ENCODE peak calls at places on chromosomes 12 and 14, in five cellular contexts. One of them, this sample, is unnamed.

GRCh38 chr14:42428996-42429395 is 822.3 kb downstream of the LRFN5 start:
- DNase-seq in AG04450: no peak
- DNase-seq in stimulated activated CD8-positive, alpha-beta memory T cell treated with anti-CD3 and anti-CD28 coated beads, Interleukin-7, amount 100 ng/mL, for 24 hours: no peak
- DNase-seq in mucosa of gallbladder: no peak
- DNase-seq in WTC11: no peak
- DNase-seq in this sample: no peak

GRCh38 chr14:55881577-55882241 is 236.5 kb upstream of the PELI2 start:
- DNase-seq in AG04450: no peak
- DNase-seq in stimulated activated CD8-positive, alpha-beta memory T cell treated with anti-CD3 and anti-CD28 coated beads, Interleukin-7, amount 100 ng/mL, for 24 hours: no peak
- DNase-seq in mucosa of gallbladder: peak
- DNase-seq in WTC11: no peak
- DNase-seq in this sample: no peak

GRCh38 chr14:33271891-33272290 is 333.2 kb downstream of the NPAS3 start:
- DNase-seq in AG04450: no peak
- DNase-seq in stimulated activated CD8-positive, alpha-beta memory T cell treated with anti-CD3 and anti-CD28 coated beads, Interleukin-7, amount 100 ng/mL, for 24 hours: no peak
- DNase-seq in mucosa of gallbladder: no peak
- DNase-seq in WTC11: no peak
- DNase-seq in this sample: no peak

GRCh38 chr12:65306603-65307501 is 28.4 kb downstream of the MSRB3 start:
- DNase-seq in AG04450: peak
- DNase-seq in stimulated activated CD8-positive, alpha-beta memory T cell treated with anti-CD3 and anti-CD28 coated beads, Interleukin-7, amount 100 ng/mL, for 24 hours: no peak
- DNase-seq in mucosa of gallbladder: peak
- DNase-seq in WTC11: no peak
- DNase-seq in this sample: peak

GRCh38 chr14:28308727-28309126 is 457.9 kb upstream of the FOXG1 start:
- DNase-seq in AG04450: no peak
- DNase-seq in stimulated activated CD8-positive, alpha-beta memory T cell treated with anti-CD3 and anti-CD28 coated beads, Interleukin-7, amount 100 ng/mL, for 24 hours: no peak
- DNase-seq in mucosa of gallbladder: no peak
- DNase-seq in WTC11: no peak
- DNase-seq in this sample: peak

GRCh38 chr14:54040851-54041250 is 84.2 kb upstream of the BMP4 start:
- DNase-seq in AG04450: no peak
- DNase-seq in stimulated activated CD8-positive, alpha-beta memory T cell treated with anti-CD3 and anti-CD28 coated beads, Interleukin-7, amount 100 ng/mL, for 24 hours: no peak
- DNase-seq in mucosa of gallbladder: no peak
- DNase-seq in WTC11: no peak
- DNase-seq in this sample: no peak

GRCh38 chr12:45918818-45919217 is 71.6 kb downstream of the SCAF11 start:
- DNase-seq in AG04450: no peak
- DNase-seq in stimulated activated CD8-positive, alpha-beta memory T cell treated with anti-CD3 and anti-CD28 coated beads, Interleukin-7, amount 100 ng/mL, for 24 hours: no peak
- DNase-seq in mucosa of gallbladder: no peak
- DNase-seq in WTC11: no peak
- DNase-seq in this sample: no peak

GRCh38 chr12:110117948-110118685 is 6.0 kb upstream of the IFT81 start:
- DNase-seq in AG04450: no peak
- DNase-seq in stimulated activated CD8-positive, alpha-beta memory T cell treated with anti-CD3 and anti-CD28 coated beads, Interleukin-7, amount 100 ng/mL, for 24 hours: no peak
- DNase-seq in mucosa of gallbladder: no peak
- DNase-seq in WTC11: no peak
- DNase-seq in this sample: no peak

GRCh38 chr14:95515080-95515489 is 1.4 kb downstream of the SYNE3 start:
- DNase-seq in AG04450: no peak
- DNase-seq in stimulated activated CD8-positive, alpha-beta memory T cell treated with anti-CD3 and anti-CD28 coated beads, Interleukin-7, amount 100 ng/mL, for 24 hours: no peak
- DNase-seq in mucosa of gallbladder: no peak
- DNase-seq in WTC11: peak
- DNase-seq in this sample: no peak

GRCh38 chr14:54889919-54890318 is 12.7 kb downstream of the GCH1 start:
- DNase-seq in AG04450: no peak
- DNase-seq in stimulated activated CD8-positive, alpha-beta memory T cell treated with anti-CD3 and anti-CD28 coated beads, Interleukin-7, amount 100 ng/mL, for 24 hours: no peak
- DNase-seq in mucosa of gallbladder: no peak
- DNase-seq in WTC11: no peak
- DNase-seq in this sample: no peak

This sample was measured in glomerular endothelial cell.